ENCODE peak calls at places on chromosomes 6 and 20, in four cellular contexts. R is GM12878, V is IMR-90, M is K562. Q is an unnamed sample.

GRCh38 chr20:13822459-13822858 is 37.6 kb downstream of the NDUFAF5 start:
- DNase-seq in R (no peak), V (no peak), M (no peak), Q (no peak)

GRCh38 chr6:135938588-135939215 is 87.2 kb downstream of the PDE7B start:
- DNase-seq in R (no peak), V (peak; percentile 43), M (no peak), Q (peak; percentile 33)

GRCh38 chr6:83920017-83920416 is 60.5 kb downstream of the CYB5R4 start:
- DNase-seq in R (no peak), V (peak; percentile 60), M (no peak), Q (no peak)

GRCh38 chr6:84249724-84250123 is 22.3 kb upstream of the CEP162 start:
- DNase-seq in R (no peak), V (no peak), M (no peak), Q (peak; percentile 30)

GRCh38 chr6:41713161-41713649 is 22.2 kb downstream of the TFEB start:
- DNase-seq in R (no peak), V (peak; percentile 45), M (no peak), Q (no peak)

GRCh38 chr6:160203953-160204352 is 54.7 kb downstream of the SLC22A2 start:
- DNase-seq in R (no peak), V (no peak), M (no peak), Q (no peak)

GRCh38 chr6:160005861-160006540 is 37.1 kb downstream of the IGF2R start:
- DNase-seq in R (no peak), V (peak; percentile 61), M (peak; percentile 23), Q (peak; percentile 81)

GRCh38 chr6:50271817-50272216 is 222.1 kb upstream of the DEFB112 start:
- DNase-seq in R (no peak), V (no peak), M (no peak), Q (no peak)

GRCh38 chr6:24205020-24205492 is 79.0 kb downstream of the NRSN1 start:
- DNase-seq in R (peak; percentile 24), V (peak; percentile 38), M (peak; percentile 13), Q (peak; percentile 36)

GRCh38 chr6:14682821-14683220 is 563.0 kb upstream of the JARID2 start:
- DNase-seq in R (no peak), V (peak; percentile 83), M (no peak), Q (no peak)

GRCh38 chr6:179340-179950 is 112.8 kb upstream of the DUSP22 start:
- DNase-seq in R (no peak), V (no peak), M (no peak), Q (no peak)

GRCh38 chr6:178119-178518 is 114.2 kb upstream of the DUSP22 start:
- DNase-seq in R (no peak), V (no peak), M (no peak), Q (no peak)

GRCh38 chr6:180295-180694 is 112.0 kb upstream of the DUSP22 start:
- DNase-seq in R (no peak), V (no peak), M (peak; percentile 11), Q (no peak)

GRCh38 chr6:183668-184067 is 108.6 kb upstream of the DUSP22 start:
- DNase-seq in R (no peak), V (no peak), M (no peak), Q (no peak)

DNA sequence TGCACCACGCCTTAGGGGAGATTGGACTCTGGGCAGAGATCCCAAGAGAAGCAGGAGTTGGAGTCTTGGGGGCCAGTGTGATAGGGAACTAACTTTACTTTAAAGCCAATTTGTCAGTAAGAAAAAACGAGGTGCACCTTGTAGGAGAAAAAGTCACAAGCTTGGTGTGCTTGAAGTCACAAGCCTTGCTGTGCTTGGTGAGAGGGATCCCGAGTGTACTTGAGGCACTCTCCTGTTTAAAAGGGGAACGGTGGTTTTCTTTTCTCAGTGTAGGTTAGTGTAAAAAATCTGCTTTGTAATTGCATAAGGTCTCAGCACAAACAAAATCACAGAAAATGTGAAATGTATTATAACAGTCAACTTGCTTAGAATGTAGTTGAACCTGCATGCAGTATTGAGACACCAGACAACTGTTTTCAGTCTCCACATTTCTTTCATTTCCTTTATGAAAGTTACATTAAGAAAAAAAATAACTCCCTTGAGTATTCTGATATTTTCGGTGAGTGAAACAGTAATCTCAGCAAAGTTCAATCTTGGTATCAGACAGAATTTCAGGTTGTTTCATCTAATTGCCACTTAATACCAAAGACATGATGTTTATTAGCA is 111.1 kb upstream of the DUSP22 start:
- DNase-seq in R (peak; percentile 65), V (no peak), M (no peak), Q (no peak)
- TF ChIP-seq RCOR1 in R (peak; percentile 48), V (no peak), M (no peak), Q (no peak)

DNA sequence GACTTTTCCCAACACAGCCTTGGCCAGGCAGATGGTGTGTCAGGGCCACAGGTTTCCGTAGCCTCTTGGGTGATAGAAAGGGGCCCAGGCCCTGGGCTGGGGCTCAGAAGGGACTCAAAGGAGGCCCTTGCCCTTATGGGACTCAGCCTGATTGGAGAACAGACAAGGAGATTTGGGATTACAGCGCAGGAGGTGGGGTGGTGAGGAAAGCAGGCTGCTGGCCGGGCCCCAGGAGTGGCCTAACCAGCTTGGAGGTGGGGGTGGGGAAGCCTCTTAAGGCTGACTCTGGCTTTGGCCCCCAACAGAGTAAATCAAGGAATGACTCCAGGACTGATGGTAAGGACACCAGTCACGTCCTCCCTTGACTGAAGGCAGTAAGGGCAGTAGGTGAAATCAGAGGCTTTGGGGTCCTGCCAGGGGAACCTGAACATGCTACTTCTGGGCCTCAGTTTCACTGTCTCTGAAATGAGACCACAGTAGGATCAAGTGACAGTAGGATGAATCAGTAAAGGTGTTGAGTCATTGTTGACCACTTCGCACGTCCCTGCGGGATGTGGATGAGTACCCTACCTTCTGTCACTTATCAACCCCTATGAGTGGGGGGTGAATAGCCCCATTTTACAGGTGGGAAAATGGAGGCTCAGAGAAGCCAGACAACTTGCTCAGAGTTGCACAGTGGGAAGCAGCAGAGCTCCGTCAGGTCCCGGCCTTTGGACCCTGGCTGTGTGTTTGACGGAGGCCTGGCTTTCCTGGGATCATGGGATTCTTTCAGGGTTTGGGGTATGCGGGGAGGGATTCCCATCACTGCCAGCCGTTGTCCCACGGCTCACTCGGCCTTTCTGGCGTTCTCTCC is 4.5 kb downstream of the SNAI1 start:
- DNase-seq in R (no peak), V (peak; percentile 50), M (peak; percentile 63), Q (no peak)
- TF ChIP-seq MXI1 in R (no peak), V (no peak), M (no peak), Q (no peak)

GRCh38 chr6:33279971-33280511 is 3.1 kb downstream of the B3GALT4 start:
- DNase-seq in R (no peak), V (peak; percentile 64), M (peak; percentile 77), Q (peak; percentile 58)
- TF ChIP-seq SMC3 in R (peak; percentile 10), V (peak; percentile 75), M (peak; percentile 95), Q (peak; percentile 36)

GRCh38 chr6:138806889-138807288 is 11.0 kb downstream of the ECT2L start:
- DNase-seq in R (no peak), V (no peak), M (no peak), Q (no peak)
- TF ChIP-seq RCOR1 in R (no peak), V (no peak), M (no peak), Q (no peak)

Q was measured in SK-N-SH.